ENCODE peak calls at places on chromosome 17, in six cellular contexts. One of them, this sample, is unnamed.
A peak's percentile ranks its signal among the peaks of the same experiment; 100 is the strongest.

GRCh38 chr17:3904486-3904885 is 11.6 kb upstream of the CAMKK1 start:
- DNase-seq in NCI-H1092: no peak
- DNase-seq in T follicular helper cell: no peak
- DNase-seq in AG20443: no peak
- DNase-seq in effector CD4-positive, alpha-beta T cell: no peak
- DNase-seq in hypothalamus: no peak
- DNase-seq in this sample: no peak

GRCh38 chr17:66192378-66192687 is 400 bp upstream of the CEP112 start:
- DNase-seq in NCI-H1092: no peak
- DNase-seq in hypothalamus: no peak
- DNase-seq in AG20443: no peak
- DNase-seq in T follicular helper cell: no peak
- DNase-seq in effector CD4-positive, alpha-beta T cell: no peak
- DNase-seq in this sample: peak; percentile 78

GRCh38 chr17:30380106-30380420 is 1.3 kb downstream of the CPD start:
- DNase-seq in AG20443: no peak
- DNase-seq in hypothalamus: no peak
- DNase-seq in effector CD4-positive, alpha-beta T cell: no peak
- DNase-seq in NCI-H1092: no peak
- DNase-seq in T follicular helper cell: no peak
- DNase-seq in this sample: no peak

GRCh38 chr17:31510273-31511175 is 119.0 kb downstream of the RAB11FIP4 start:
- DNase-seq in T follicular helper cell: no peak
- DNase-seq in AG20443: no peak
- DNase-seq in hypothalamus: no peak
- DNase-seq in NCI-H1092: no peak
- DNase-seq in effector CD4-positive, alpha-beta T cell: no peak
- DNase-seq in this sample: no peak

GRCh38 chr17:79910985-79911361 is 71.7 kb upstream of the CBX4 start:
- DNase-seq in NCI-H1092: no peak
- DNase-seq in T follicular helper cell: no peak
- DNase-seq in hypothalamus: no peak
- DNase-seq in effector CD4-positive, alpha-beta T cell: no peak
- DNase-seq in AG20443: no peak
- DNase-seq in this sample: no peak

GRCh38 chr17:72419866-72420774 is 299.3 kb downstream of the SOX9 start:
- DNase-seq in effector CD4-positive, alpha-beta T cell: no peak
- DNase-seq in hypothalamus: no peak
- DNase-seq in AG20443: no peak
- DNase-seq in T follicular helper cell: no peak
- DNase-seq in NCI-H1092: no peak
- DNase-seq in this sample: no peak

GRCh38 chr17:1724351-1724868 is at the start of gene WDR81:
- DNase-seq in effector CD4-positive, alpha-beta T cell: peak; percentile 86
- DNase-seq in T follicular helper cell: peak; percentile 80
- DNase-seq in AG20443: peak; percentile 94
- DNase-seq in NCI-H1092: peak; percentile 31
- DNase-seq in hypothalamus: peak; percentile 80
- DNase-seq in this sample: peak; percentile 55

GRCh38 chr17:55601874-55602364 is 90.7 kb upstream of the SMIM36 start:
- DNase-seq in hypothalamus: no peak
- DNase-seq in NCI-H1092: peak; percentile 19
- DNase-seq in T follicular helper cell: no peak
- DNase-seq in AG20443: peak; percentile 62
- DNase-seq in effector CD4-positive, alpha-beta T cell: no peak
- DNase-seq in this sample: peak; percentile 16

GRCh38 chr17:82414548-82415281 is 3.4 kb upstream of the HEXD start:
- DNase-seq in hypothalamus: peak; percentile 42
- DNase-seq in effector CD4-positive, alpha-beta T cell: peak; percentile 62
- DNase-seq in T follicular helper cell: peak; percentile 62
- DNase-seq in AG20443: peak; percentile 90
- DNase-seq in NCI-H1092: peak; percentile 27
- DNase-seq in this sample: peak; percentile 27

GRCh38 chr17:55702150-55702549 is 20.5 kb downstream of the TMEM100 start:
- DNase-seq in NCI-H1092: no peak
- DNase-seq in effector CD4-positive, alpha-beta T cell: no peak
- DNase-seq in AG20443: no peak
- DNase-seq in hypothalamus: no peak
- DNase-seq in T follicular helper cell: no peak
- DNase-seq in this sample: no peak

GRCh38 chr17:4738136-4739121 is 1.2 kb upstream of the ZMYND15 start:
- DNase-seq in hypothalamus: no peak
- DNase-seq in T follicular helper cell: no peak
- DNase-seq in effector CD4-positive, alpha-beta T cell: peak; percentile 20
- DNase-seq in AG20443: no peak
- DNase-seq in NCI-H1092: no peak
- DNase-seq in this sample: no peak

GRCh38 chr17:78818932-78819331 is 21.7 kb downstream of the USP36 start:
- DNase-seq in T follicular helper cell: peak; percentile 66
- DNase-seq in effector CD4-positive, alpha-beta T cell: peak; percentile 63
- DNase-seq in NCI-H1092: no peak
- DNase-seq in hypothalamus: no peak
- DNase-seq in AG20443: no peak
- DNase-seq in this sample: no peak

GRCh38 chr17:35559495-35559894 is 1.1 kb downstream of the SLFN14 start:
- DNase-seq in hypothalamus: no peak
- DNase-seq in NCI-H1092: no peak
- DNase-seq in effector CD4-positive, alpha-beta T cell: no peak
- DNase-seq in AG20443: no peak
- DNase-seq in T follicular helper cell: no peak
- DNase-seq in this sample: no peak

GRCh38 chr17:82238562-82239201 is 9.8 kb downstream of the SLC16A3 start:
- DNase-seq in AG20443: peak; percentile 57
- DNase-seq in effector CD4-positive, alpha-beta T cell: peak; percentile 67
- DNase-seq in hypothalamus: no peak
- DNase-seq in NCI-H1092: no peak
- DNase-seq in T follicular helper cell: peak; percentile 66
- DNase-seq in this sample: peak; percentile 44

GRCh38 chr17:73743802-73744201 is 99.6 kb upstream of the SDK2 start:
- DNase-seq in NCI-H1092: no peak
- DNase-seq in AG20443: no peak
- DNase-seq in T follicular helper cell: no peak
- DNase-seq in effector CD4-positive, alpha-beta T cell: no peak
- DNase-seq in hypothalamus: no peak
- DNase-seq in this sample: no peak

GRCh38 chr17:32191306-32191705 is 49.0 kb downstream of the RHOT1 start:
- DNase-seq in AG20443: peak; percentile 20
- DNase-seq in NCI-H1092: no peak
- DNase-seq in effector CD4-positive, alpha-beta T cell: no peak
- DNase-seq in T follicular helper cell: no peak
- DNase-seq in hypothalamus: no peak
- DNase-seq in this sample: no peak

GRCh38 chr17:54861469-54861983 is 39.1 kb upstream of the TOM1L1 start:
- DNase-seq in hypothalamus: no peak
- DNase-seq in effector CD4-positive, alpha-beta T cell: no peak
- DNase-seq in AG20443: no peak
- DNase-seq in T follicular helper cell: no peak
- DNase-seq in NCI-H1092: no peak
- DNase-seq in this sample: no peak

GRCh38 chr17:61399131-61400057 is at the start of gene TBX2:
- DNase-seq in NCI-H1092: no peak
- DNase-seq in effector CD4-positive, alpha-beta T cell: no peak
- DNase-seq in T follicular helper cell: no peak
- DNase-seq in AG20443: peak; percentile 86
- DNase-seq in hypothalamus: no peak
- DNase-seq in this sample: peak; percentile 76

GRCh38 chr17:46818319-46818928 is at the start of gene WNT3:
- DNase-seq in NCI-H1092: no peak
- DNase-seq in effector CD4-positive, alpha-beta T cell: no peak
- DNase-seq in AG20443: no peak
- DNase-seq in T follicular helper cell: peak; percentile 14
- DNase-seq in hypothalamus: no peak
- DNase-seq in this sample: peak; percentile 19

GRCh38 chr17:18121201-18121600 is 12.6 kb downstream of the MYO15A start:
- DNase-seq in NCI-H1092: no peak
- DNase-seq in AG20443: no peak
- DNase-seq in effector CD4-positive, alpha-beta T cell: no peak
- DNase-seq in hypothalamus: no peak
- DNase-seq in T follicular helper cell: no peak
- DNase-seq in this sample: no peak

GRCh38 chr17:21302711-21303425 is 18.4 kb downstream of the MAP2K3 start:
- DNase-seq in hypothalamus: no peak
- DNase-seq in AG20443: peak; percentile 15
- DNase-seq in NCI-H1092: no peak
- DNase-seq in T follicular helper cell: no peak
- DNase-seq in effector CD4-positive, alpha-beta T cell: no peak
- DNase-seq in this sample: no peak

GRCh38 chr17:64270885-64271284 is 7.8 kb upstream of the TEX2 start:
- DNase-seq in NCI-H1092: no peak
- DNase-seq in hypothalamus: no peak
- DNase-seq in effector CD4-positive, alpha-beta T cell: no peak
- DNase-seq in AG20443: no peak
- DNase-seq in T follicular helper cell: no peak
- DNase-seq in this sample: no peak

GRCh38 chr17:36602924-36603384 is 1.6 kb downstream of the MRM1 start:
- DNase-seq in T follicular helper cell: peak; percentile 62
- DNase-seq in hypothalamus: no peak
- DNase-seq in AG20443: peak; percentile 75
- DNase-seq in NCI-H1092: peak; percentile 57
- DNase-seq in effector CD4-positive, alpha-beta T cell: peak; percentile 54
- DNase-seq in this sample: peak; percentile 57

GRCh38 chr17:73791644-73792043 is 147.4 kb upstream of the SDK2 start:
- DNase-seq in AG20443: no peak
- DNase-seq in hypothalamus: no peak
- DNase-seq in T follicular helper cell: no peak
- DNase-seq in NCI-H1092: no peak
- DNase-seq in effector CD4-positive, alpha-beta T cell: no peak
- DNase-seq in this sample: no peak

GRCh38 chr17:76716146-76716833 is 5.5 kb upstream of the MXRA7 start:
- DNase-seq in hypothalamus: no peak
- DNase-seq in NCI-H1092: no peak
- DNase-seq in T follicular helper cell: no peak
- DNase-seq in effector CD4-positive, alpha-beta T cell: peak; percentile 42
- DNase-seq in AG20443: peak; percentile 90
- DNase-seq in this sample: no peak

GRCh38 chr17:50028207-50029120 is 27.4 kb upstream of the ITGA3 start:
- DNase-seq in NCI-H1092: no peak
- DNase-seq in effector CD4-positive, alpha-beta T cell: no peak
- DNase-seq in hypothalamus: no peak
- DNase-seq in T follicular helper cell: no peak
- DNase-seq in AG20443: peak; percentile 66
- DNase-seq in this sample: no peak

GRCh38 chr17:78144736-78145641 is 1.2 kb upstream of the C17orf99 start:
- DNase-seq in AG20443: no peak
- DNase-seq in effector CD4-positive, alpha-beta T cell: no peak
- DNase-seq in T follicular helper cell: no peak
- DNase-seq in NCI-H1092: no peak
- DNase-seq in hypothalamus: no peak
- DNase-seq in this sample: no peak

GRCh38 chr17:65550758-65551157 is 10.7 kb downstream of the AXIN2 start:
- DNase-seq in AG20443: no peak
- DNase-seq in NCI-H1092: no peak
- DNase-seq in effector CD4-positive, alpha-beta T cell: no peak
- DNase-seq in T follicular helper cell: no peak
- DNase-seq in hypothalamus: no peak
- DNase-seq in this sample: no peak

GRCh38 chr17:245611-246010 is 64.2 kb upstream of the DOC2B start:
- DNase-seq in AG20443: no peak
- DNase-seq in hypothalamus: no peak
- DNase-seq in T follicular helper cell: no peak
- DNase-seq in effector CD4-positive, alpha-beta T cell: no peak
- DNase-seq in NCI-H1092: no peak
- DNase-seq in this sample: no peak

GRCh38 chr17:76370261-76370993 is 14.0 kb upstream of the SPHK1 start:
- DNase-seq in T follicular helper cell: no peak
- DNase-seq in hypothalamus: no peak
- DNase-seq in effector CD4-positive, alpha-beta T cell: no peak
- DNase-seq in AG20443: peak; percentile 93
- DNase-seq in NCI-H1092: no peak
- DNase-seq in this sample: no peak

GRCh38 chr17:43367588-43368242 is 31.1 kb upstream of the ARL4D start:
- DNase-seq in effector CD4-positive, alpha-beta T cell: no peak
- DNase-seq in hypothalamus: no peak
- DNase-seq in T follicular helper cell: no peak
- DNase-seq in AG20443: peak; percentile 60
- DNase-seq in NCI-H1092: peak; percentile 86
- DNase-seq in this sample: peak; percentile 95

GRCh38 chr17:57574040-57574513 is 171.0 kb downstream of the CCDC182 start:
- DNase-seq in NCI-H1092: peak; percentile 63
- DNase-seq in effector CD4-positive, alpha-beta T cell: no peak
- DNase-seq in T follicular helper cell: no peak
- DNase-seq in hypothalamus: no peak
- DNase-seq in AG20443: peak; percentile 65
- DNase-seq in this sample: no peak

GRCh38 chr17:41009301-41009760 is 403 bp upstream of the KRTAP3-1 start:
- DNase-seq in AG20443: no peak
- DNase-seq in hypothalamus: no peak
- DNase-seq in effector CD4-positive, alpha-beta T cell: no peak
- DNase-seq in NCI-H1092: no peak
- DNase-seq in T follicular helper cell: no peak
- DNase-seq in this sample: no peak

GRCh38 chr17:82831041-82831817 is 8.6 kb downstream of the ZNF750 start:
- DNase-seq in NCI-H1092: no peak
- DNase-seq in hypothalamus: no peak
- DNase-seq in T follicular helper cell: no peak
- DNase-seq in AG20443: no peak
- DNase-seq in effector CD4-positive, alpha-beta T cell: no peak
- DNase-seq in this sample: no peak

GRCh38 chr17:17666111-17666714 is 15.0 kb upstream of the RAI1 start:
- DNase-seq in effector CD4-positive, alpha-beta T cell: no peak
- DNase-seq in T follicular helper cell: no peak
- DNase-seq in hypothalamus: no peak
- DNase-seq in NCI-H1092: no peak
- DNase-seq in AG20443: peak; percentile 78
- DNase-seq in this sample: no peak

GRCh38 chr17:48052956-48053757 is 5.0 kb downstream of the NFE2L1 start:
- DNase-seq in NCI-H1092: peak; percentile 74
- DNase-seq in effector CD4-positive, alpha-beta T cell: no peak
- DNase-seq in hypothalamus: no peak
- DNase-seq in T follicular helper cell: no peak
- DNase-seq in AG20443: no peak
- DNase-seq in this sample: peak; percentile 53